ENCODE peak calls at places on chromosome 17, in eight cellular contexts. X is heart left ventricle; M is Peyer's patch; A is mammary epithelial cell; W is brain microvascular endothelial cell; R is neural progenitor cell; S is HCT116; H is effector memory CD4-positive, alpha-beta T cell. F is an unnamed sample.

GRCh38 chr17:59859444-59860025 is 33.2 kb downstream of the TUBD1 start:
- DNase-seq in X (no peak), M (no peak), A (no peak), W (peak; percentile 49), R (no peak), S (no peak), H (no peak), F (no peak)

GRCh38 chr17:49553676-49554335 is 21.9 kb upstream of the NXPH3 start:
- DNase-seq in X (no peak), M (no peak), A (no peak), W (no peak), R (peak; percentile 1), S (no peak), H (no peak), F (no peak)

GRCh38 chr17:27751622-27752490 is 48.5 kb downstream of the NOS2 start:
- DNase-seq in X (no peak), M (no peak), A (peak; percentile 14), W (no peak), R (no peak), S (no peak), H (no peak), F (no peak)

GRCh38 chr17:45382982-45383381 is 49.7 kb downstream of the ARHGAP27 start:
- DNase-seq in X (no peak), M (no peak), A (no peak), W (no peak), R (no peak), S (no peak), H (no peak), F (no peak)

GRCh38 chr17:10349403-10349802 is 23.4 kb downstream of the MYH13 start:
- DNase-seq in X (no peak), M (no peak), A (no peak), W (no peak), R (peak; percentile 34), S (peak; percentile 19), H (no peak), F (no peak)

GRCh38 chr17:29179232-29180036 is 764 bp downstream of the MYO18A start:
- DNase-seq in X (peak; percentile 45), M (peak; percentile 16), A (peak; percentile 85), W (no peak), R (peak; percentile 89), S (no peak), H (no peak), F (no peak)

GRCh38 chr17:26818736-26819135 is 475.2 kb upstream of the WSB1 start:
- DNase-seq in X (no peak), M (no peak), A (peak; percentile 35), W (no peak), R (peak; percentile 4), S (peak; percentile 10), H (no peak), F (no peak)

GRCh38 chr17:51054748-51055147 is 65.9 kb downstream of the SPAG9 start:
- DNase-seq in X (no peak), M (no peak), A (no peak), W (no peak), R (no peak), S (no peak), H (no peak), F (no peak)

GRCh38 chr17:43027091-43028032 is 2.3 kb downstream of the RND2 start:
- DNase-seq in X (no peak), M (no peak), A (no peak), W (no peak), R (no peak), S (no peak), H (no peak), F (no peak)

GRCh38 chr17:43031666-43032065 is 6.6 kb downstream of the RND2 start:
- DNase-seq in X (no peak), M (no peak), A (no peak), W (no peak), R (no peak), S (no peak), H (no peak), F (no peak)

GRCh38 chr17:43028221-43028861 is 3.3 kb downstream of the RND2 start:
- DNase-seq in X (no peak), M (no peak), A (no peak), W (no peak), R (no peak), S (no peak), H (no peak), F (no peak)

GRCh38 chr17:43026610-43027009 is 1.6 kb downstream of the RND2 start:
- DNase-seq in X (no peak), M (no peak), A (no peak), W (no peak), R (no peak), S (no peak), H (no peak), F (no peak)

GRCh38 chr17:43030137-43030767 is 5.2 kb downstream of the RND2 start:
- DNase-seq in X (no peak), M (no peak), A (no peak), W (no peak), R (no peak), S (no peak), H (no peak), F (no peak)
- H3K27ac ChIP-seq in X (peak overlapping the region; percentile 11), M (no peak overlapping the region), A (no peak overlapping the region), W (no peak overlapping the region), R (no peak overlapping the region), S (no peak overlapping the region), H (no peak overlapping the region), F (peak overlapping the region; percentile 52)

GRCh38 chr17:4862720-4863119 is 29.6 kb downstream of the MINK1 start:
- DNase-seq in X (no peak), M (no peak), A (no peak), W (no peak), R (no peak), S (no peak), H (no peak), F (no peak)
- H3K27ac ChIP-seq in X (no peak overlapping the region), M (no peak overlapping the region), A (no peak overlapping the region), W (no peak overlapping the region), R (no peak overlapping the region), S (no peak overlapping the region), H (no peak overlapping the region), F (no peak overlapping the region)

DNA sequence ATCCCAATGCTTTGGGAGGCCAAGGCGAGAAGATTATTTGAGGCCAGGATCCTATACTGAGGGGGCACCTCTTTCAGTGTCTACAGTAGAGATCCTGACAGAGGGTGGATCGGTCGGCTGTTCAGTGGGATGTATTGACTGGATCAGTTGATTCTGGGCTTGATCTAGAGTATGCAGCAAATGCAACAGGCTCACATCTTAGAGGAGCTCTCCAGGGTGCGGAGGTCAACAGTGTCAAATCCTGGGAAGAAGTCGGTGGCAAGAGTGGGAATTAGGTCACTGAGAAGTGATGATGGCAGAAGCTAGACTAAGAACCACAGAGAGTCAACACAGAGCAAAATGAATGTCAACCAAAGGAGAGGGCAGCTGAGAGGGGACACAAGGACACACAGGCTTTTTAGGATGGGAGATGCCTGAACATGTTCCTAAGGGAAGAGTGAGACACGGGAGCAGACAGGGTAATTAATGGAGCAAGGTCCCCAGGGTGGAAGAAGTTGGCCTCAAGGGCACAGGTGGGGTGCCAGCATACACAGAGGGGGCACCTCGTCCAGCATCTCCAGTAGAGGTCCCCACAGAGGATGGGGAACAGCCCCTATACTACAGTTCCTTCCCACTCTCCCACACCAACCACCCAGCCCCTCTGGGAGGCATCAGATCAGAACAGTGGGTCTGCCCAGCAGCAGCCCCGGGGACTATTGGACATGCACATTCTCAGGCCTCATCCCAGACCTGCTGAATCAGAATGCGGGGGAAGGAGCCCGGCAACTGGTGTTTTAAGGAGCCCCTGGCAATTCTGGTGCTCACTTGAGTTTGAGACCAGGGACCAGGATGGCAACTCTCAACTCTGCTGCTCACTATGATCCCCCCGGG is 10.0 kb upstream of the CYTH1 start:
- DNase-seq in X (no peak), M (no peak), A (no peak), W (no peak), R (no peak), S (no peak), H (no peak), F (no peak)
- H3K27ac ChIP-seq in X (no peak overlapping the region), M (no peak overlapping the region), A (no peak overlapping the region), W (no peak overlapping the region), R (no peak overlapping the region), S (peak overlapping the region; percentile 21), H (peak overlapping the region; percentile 46), F (no peak overlapping the region)

DNA sequence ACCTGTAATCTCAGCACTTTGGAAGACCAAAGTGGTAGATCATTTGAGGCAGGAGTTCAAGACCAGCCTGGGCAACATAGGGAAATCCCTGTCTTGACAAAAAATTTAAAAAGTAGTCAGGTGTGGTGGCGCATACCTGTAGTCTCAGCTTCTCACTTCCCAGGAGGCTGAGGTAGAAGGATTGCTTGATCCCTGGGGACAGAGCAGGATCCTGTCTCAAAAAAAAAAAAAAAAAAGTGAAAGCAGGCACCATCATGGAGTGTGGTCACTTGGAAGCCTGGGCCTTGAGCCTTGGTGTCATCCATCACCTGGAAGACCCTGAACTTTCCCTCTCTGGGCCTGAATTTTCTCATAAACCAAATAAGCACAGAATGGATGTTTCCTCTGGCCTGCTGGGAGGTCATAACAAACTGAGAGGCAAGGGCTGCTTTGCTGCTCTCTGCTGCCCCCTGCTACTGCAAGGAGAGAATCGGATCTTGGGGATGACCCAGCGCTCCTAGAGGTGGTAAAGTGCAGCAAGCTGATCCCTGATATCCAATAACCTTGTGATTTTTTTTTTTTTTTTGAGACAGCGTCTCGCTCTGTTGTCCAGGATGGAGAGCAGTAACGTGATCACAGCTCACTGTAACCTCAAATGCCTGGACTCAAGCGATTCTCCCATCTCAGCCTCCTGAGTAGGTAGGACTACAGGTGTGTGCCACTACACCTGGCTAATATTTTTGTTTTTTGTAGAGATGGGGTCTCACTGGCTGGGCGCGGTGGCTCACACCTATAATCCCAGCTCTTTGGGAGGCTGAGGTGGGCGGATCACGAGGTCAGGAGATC is 75.9 kb upstream of the RNU2-1 start:
- DNase-seq in X (no peak), M (peak; percentile 13), A (peak; percentile 10), W (no peak), R (no peak), S (no peak), H (no peak), F (no peak)
- H3K27ac ChIP-seq in X (no peak overlapping the region), M (no peak overlapping the region), A (no peak overlapping the region), W (no peak overlapping the region), R (no peak overlapping the region), S (no peak overlapping the region), H (no peak overlapping the region), F (no peak overlapping the region)

F was measured in caudate nucleus.